ENCODE peak calls at places on chromosomes 7 and 10, in nine cellular contexts. L is tibial nerve, C is prostate gland, Y is A549, B is suprapubic skin, K is IMR-90, I is body of pancreas, O is stomach, D is lower leg skin. P is an unnamed sample.

GRCh38 chr7:8152489-8153192 is 109.3 kb downstream of the ICA1 start:
- DNase-seq in L (no peak), C (no peak), Y (no peak), B (no peak), K (no peak), I (no peak), O (no peak), D (no peak), P (no peak)

GRCh38 chr7:37068902-37069301 is 344.6 kb upstream of the AOAH start:
- DNase-seq in L (no peak), C (no peak), Y (no peak), B (no peak), K (no peak), I (no peak), O (no peak), D (no peak), P (no peak)

GRCh38 chr7:963236-964078 is 9.0 kb upstream of the ADAP1 start:
- DNase-seq in L (no peak), C (no peak), Y (no peak), B (no peak), K (no peak), I (no peak), O (no peak), D (no peak), P (peak; percentile 66)

GRCh38 chr10:87635498-87636312 is 24.0 kb upstream of the PAPSS2 start:
- DNase-seq in L (no peak), C (no peak), Y (no peak), B (no peak), K (peak; percentile 85), I (no peak), O (no peak), D (no peak), P (no peak)

GRCh38 chr10:22630229-22631174 is 83.9 kb downstream of the PIP4K2A start:
- DNase-seq in L (no peak), C (no peak), Y (no peak), B (no peak), K (peak; percentile 67), I (no peak), O (no peak), D (no peak), P (no peak)

GRCh38 chr10:108434818-108435217 is 1270.3 kb upstream of the SORCS1 start:
- DNase-seq in L (no peak), C (no peak), Y (no peak), B (no peak), K (no peak), I (no peak), O (no peak), D (no peak), P (no peak)

GRCh38 chr10:121497513-121497912 is 100.7 kb downstream of the FGFR2 start:
- DNase-seq in L (no peak), C (peak; percentile 57), Y (no peak), B (no peak), K (no peak), I (no peak), O (no peak), D (peak; percentile 47), P (no peak)

GRCh38 chr10:102408728-102409603 is 9.6 kb downstream of the PSD start:
- DNase-seq in L (no peak), C (no peak), Y (no peak), B (no peak), K (peak; percentile 44), I (no peak), O (no peak), D (no peak), P (peak; percentile 35)

GRCh38 chr7:104983620-104984539 is 30.1 kb upstream of the KMT2E start:
- DNase-seq in L (peak; percentile 78), C (peak; percentile 86), Y (peak; percentile 93), B (peak; percentile 94), K (peak; percentile 81), I (peak; percentile 88), O (peak; percentile 90), D (peak; percentile 86), P (peak; percentile 93)

GRCh38 chr7:90988523-90988922 is 275.7 kb upstream of the FZD1 start:
- DNase-seq in L (no peak), C (no peak), Y (no peak), B (no peak), K (no peak), I (peak; percentile 12), O (no peak), D (no peak), P (no peak)

GRCh38 chr10:628386-629045 is 61.0 kb downstream of the DIP2C start:
- DNase-seq in L (no peak), C (no peak), Y (no peak), B (no peak), K (no peak), I (no peak), O (no peak), D (no peak), P (no peak)

GRCh38 chr7:94908204-94909022 is 1.0 kb downstream of the PPP1R9A start:
- DNase-seq in L (no peak), C (peak; percentile 14), Y (peak; percentile 57), B (no peak), K (no peak), I (peak; percentile 66), O (peak; percentile 44), D (no peak), P (no peak)

GRCh38 chr10:132163278-132163765 is 23.4 kb upstream of the DPYSL4 start:
- DNase-seq in L (no peak), C (peak; percentile 48), Y (peak; percentile 75), B (no peak), K (no peak), I (peak; percentile 60), O (peak; percentile 49), D (no peak), P (no peak)

GRCh38 chr10:119546009-119546408 is 3.5 kb upstream of the RGS10 start:
- DNase-seq in L (no peak), C (no peak), Y (no peak), B (no peak), K (peak; percentile 27), I (no peak), O (no peak), D (no peak), P (no peak)

GRCh38 chr7:157867685-157868305 is 531.0 kb downstream of the DNAJB6 start:
- DNase-seq in L (no peak), C (no peak), Y (no peak), B (no peak), K (no peak), I (no peak), O (no peak), D (no peak), P (no peak)

GRCh38 chr7:5636914-5637313 is 144.5 kb downstream of the RNF216 start:
- DNase-seq in L (peak; percentile 38), C (no peak), Y (peak; percentile 47), B (peak; percentile 91), K (peak; percentile 90), I (peak; percentile 52), O (peak; percentile 31), D (peak; percentile 75), P (no peak)

GRCh38 chr10:3192856-3193635 is 20.5 kb upstream of the PITRM1 start:
- DNase-seq in L (peak; percentile 42), C (peak; percentile 60), Y (peak; percentile 64), B (no peak), K (peak; percentile 73), I (peak; percentile 76), O (peak; percentile 66), D (peak; percentile 67), P (no peak)

GRCh38 chr7:129665013-129665401 is 53.5 kb downstream of the NRF1 start:
- DNase-seq in L (no peak), C (no peak), Y (peak; percentile 38), B (no peak), K (peak; percentile 98), I (peak; percentile 34), O (no peak), D (peak; percentile 16), P (no peak)

DNA sequence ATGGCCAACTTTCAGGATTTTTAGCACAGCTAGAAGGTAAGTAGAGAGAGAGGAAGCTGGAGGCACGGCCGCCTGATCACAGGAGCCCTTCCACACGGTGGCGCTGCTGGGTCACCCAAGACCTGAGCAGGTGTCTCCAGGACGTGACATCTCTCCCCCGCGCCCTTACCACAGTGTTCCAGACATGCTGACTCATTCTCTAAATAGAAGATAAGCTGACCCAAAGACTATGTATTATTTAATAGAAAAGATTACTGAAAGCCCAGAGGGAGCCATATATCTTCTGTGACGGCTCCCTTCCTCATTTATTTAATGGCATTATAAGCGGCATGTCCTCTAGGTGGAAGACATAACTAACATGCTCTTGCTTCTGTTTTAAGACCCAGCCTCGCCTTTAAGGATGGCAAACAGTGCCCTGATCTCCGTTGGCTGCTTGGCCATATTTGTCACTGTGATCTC is 26.0 kb upstream of the MALSU1 start:
- DNase-seq in L (peak; percentile 66), C (peak; percentile 86), Y (peak; percentile 83), B (peak; percentile 90), K (peak; percentile 96), I (peak; percentile 98), O (peak; percentile 98), D (peak; percentile 75), P (peak; percentile 98)
- TF ChIP-seq POLR2A in L (no peak), C (no peak), Y (no peak), B (no peak), K (no peak), I (no peak), O (no peak), D (no peak), P (no peak)

GRCh38 chr7:97971990-97972943 is 17.7 kb downstream of the OCM2 start:
- DNase-seq in L (peak; percentile 48), C (peak; percentile 68), Y (peak; percentile 90), B (peak; percentile 91), K (peak; percentile 57), I (peak; percentile 90), O (peak; percentile 85), D (peak; percentile 70), P (peak; percentile 89)
- TF ChIP-seq POLR2A in L (no peak), C (no peak), Y (peak; percentile 59), B (no peak), K (peak; percentile 42), I (peak; percentile 72), O (no peak), D (no peak), P (no peak)

DNA sequence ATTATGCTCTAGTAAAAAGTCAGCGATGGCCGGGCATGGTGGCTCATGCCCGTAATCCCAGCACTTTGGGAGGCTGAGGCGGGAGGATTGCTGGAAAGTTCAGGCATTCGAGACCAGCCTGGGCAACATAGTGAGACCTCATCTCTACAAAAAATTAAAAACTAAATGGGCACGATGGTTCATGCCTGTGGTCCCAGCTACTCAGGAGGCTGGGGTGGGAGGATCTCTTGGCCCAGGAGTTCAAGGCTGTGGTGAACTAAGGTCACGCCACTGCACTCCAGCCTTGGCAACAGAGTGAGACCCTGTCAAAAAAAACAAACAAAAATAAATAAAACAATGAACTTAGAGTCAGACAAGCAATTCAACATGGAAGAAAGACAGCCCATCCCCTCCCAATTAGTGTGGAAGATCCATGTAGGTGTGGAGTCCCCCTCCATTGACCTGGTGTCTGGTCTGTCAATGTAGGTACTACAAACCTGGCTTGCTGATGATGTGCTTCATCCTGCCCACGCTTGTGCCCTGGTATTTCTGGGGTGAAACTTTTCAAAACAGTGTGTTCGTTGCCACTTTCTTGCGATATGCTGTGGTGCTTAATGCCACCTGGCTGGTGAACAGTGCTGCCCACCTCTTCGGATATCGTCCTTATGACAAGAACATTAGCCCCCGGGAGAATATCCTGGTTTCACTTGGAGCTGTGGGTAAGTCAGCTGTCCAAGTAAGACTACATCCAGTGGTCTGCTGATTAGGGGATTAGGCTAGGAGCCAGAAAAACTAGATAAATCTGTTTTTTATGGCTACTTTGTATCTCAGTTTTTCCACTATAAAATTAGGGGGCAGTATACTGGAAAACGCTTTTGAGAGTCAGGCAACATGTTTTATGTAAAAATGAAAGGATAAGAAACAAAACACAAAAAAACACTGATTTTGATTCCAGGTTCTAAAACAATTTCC is 9.3 kb downstream of the SCD start:
- DNase-seq in L (no peak), C (no peak), Y (no peak), B (no peak), K (no peak), I (no peak), O (no peak), D (no peak), P (no peak)
- TF ChIP-seq POLR2A in L (no peak), C (no peak), Y (no peak), B (no peak), K (no peak), I (no peak), O (no peak), D (no peak), P (no peak)

GRCh38 chr7:47935336-47935735 is 12.9 kb downstream of the PKD1L1 start:
- DNase-seq in L (no peak), C (no peak), Y (no peak), B (no peak), K (no peak), I (no peak), O (no peak), D (no peak), P (no peak)
- TF ChIP-seq POLR2A in L (no peak), C (no peak), Y (no peak), B (no peak), K (no peak), I (no peak), O (no peak), D (no peak), P (no peak)